ENCODE peak calls at places on chromosomes 16 and 17, in four cellular contexts. J is K562, G is GM12878, F is HepG2. A is an unnamed sample.

GRCh38 chr16:68246671-68247070 is 1.5 kb downstream of the PLA2G15 start:
- DNase-seq in J (no peak), G (no peak), F (no peak), A (no peak)

GRCh38 chr17:69857412-69857835 is 217.6 kb upstream of the KCNJ16 start:
- DNase-seq in J (peak), G (no peak), F (no peak), A (peak)

GRCh38 chr17:4172356-4172755 is 29.4 kb downstream of the CYB5D2 start:
- DNase-seq in J (no peak), G (no peak), F (no peak), A (no peak)

GRCh38 chr17:57988301-57989010 is 402 bp upstream of the VEZF1 start:
- DNase-seq in J (peak), G (no peak), F (no peak), A (peak)

GRCh38 chr16:65497571-65497970 is 375.7 kb upstream of the CDH11 start:
- DNase-seq in J (no peak), G (no peak), F (no peak), A (no peak)

GRCh38 chr17:49995055-49995738 is at the start of gene DLX3:
- DNase-seq in J (no peak), G (no peak), F (no peak), A (peak)

GRCh38 chr16:5928476-5929055 is 831.0 kb upstream of the EEF2KMT start:
- DNase-seq in J (no peak), G (no peak), F (no peak), A (no peak)

GRCh38 chr17:2904135-2904534 is 107.9 kb downstream of the RAP1GAP2 start:
- DNase-seq in J (no peak), G (no peak), F (no peak), A (no peak)

GRCh38 chr17:74892974-74893911 is at the start of gene FADS6:
- DNase-seq in J (peak), G (no peak), F (no peak), A (no peak)

GRCh38 chr17:82489117-82489516 is 30.4 kb upstream of the FOXK2 start:
- DNase-seq in J (no peak), G (no peak), F (no peak), A (no peak)

GRCh38 chr17:20284018-20284417 is 183.3 kb downstream of the LGALS9B start:
- DNase-seq in J (no peak), G (no peak), F (no peak), A (no peak)

GRCh38 chr17:45293413-45294211 is 23.2 kb downstream of the MAP3K14 start:
- DNase-seq in J (peak), G (no peak), F (peak), A (no peak)

GRCh38 chr17:6485646-6486412 is 41.6 kb downstream of the PIMREG start:
- DNase-seq in J (no peak), G (no peak), F (no peak), A (no peak)
- TF ChIP-seq TARDBP in J (no peak), G (no peak), F (no peak), A (no peak)

GRCh38 chr17:47224971-47225370 is 15.8 kb downstream of the MYL4 start:
- DNase-seq in J (no peak), G (no peak), F (no peak), A (no peak)
- TF ChIP-seq TARDBP in J (no peak), G (no peak), F (no peak), A (no peak)

DNA sequence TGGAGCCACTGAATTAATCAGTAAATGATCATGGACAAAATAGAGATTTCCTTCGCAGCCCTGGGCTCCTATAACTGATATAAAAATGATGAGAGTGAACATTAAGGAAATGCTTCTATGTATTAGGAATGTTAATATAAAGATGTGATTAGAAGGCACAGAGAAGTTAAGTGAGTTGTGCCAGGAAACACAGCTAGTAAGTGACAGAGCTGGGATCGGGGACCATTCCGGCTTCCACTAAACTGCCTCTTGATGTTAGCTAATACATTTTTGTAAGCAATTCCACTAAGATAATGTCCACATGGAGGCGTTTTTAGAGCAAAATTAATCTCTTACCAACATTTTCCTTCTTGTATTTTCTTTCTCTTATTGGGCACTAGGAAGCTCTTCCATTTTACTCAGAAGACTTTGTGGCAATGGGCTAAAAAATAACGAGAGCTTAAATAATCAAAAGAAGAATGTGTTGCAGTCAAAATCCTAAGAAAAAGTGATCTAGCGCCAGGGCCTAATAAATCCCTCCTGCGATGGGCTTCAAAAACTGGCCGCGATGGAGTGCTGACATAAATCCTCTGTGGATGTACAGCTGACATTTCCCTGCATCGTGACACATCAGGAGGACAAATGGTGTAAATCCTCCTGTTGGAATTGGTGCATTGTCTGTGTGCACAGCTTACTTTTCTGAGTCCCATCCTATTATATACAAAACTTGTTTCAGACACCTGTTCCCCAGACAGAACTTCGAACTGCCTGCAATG is 326.1 kb upstream of the MAF start:
- DNase-seq in J (no peak), G (no peak), F (no peak), A (no peak)
- TF ChIP-seq TARDBP in J (no peak), G (no peak), F (no peak), A (no peak)

GRCh38 chr17:62965649-62966425 is at the start of gene TANC2:
- DNase-seq in J (peak), G (peak), F (peak), A (peak)

GRCh38 chr17:62966426-62967110 is 533 bp downstream of the TANC2 start:
- DNase-seq in J (no peak), G (no peak), F (no peak), A (peak)

GRCh38 chr17:62970617-62971016 is 4.6 kb downstream of the TANC2 start:
- DNase-seq in J (no peak), G (no peak), F (no peak), A (no peak)

GRCh38 chr17:62967111-62967449 is 1.0 kb downstream of the TANC2 start:
- DNase-seq in J (no peak), G (no peak), F (no peak), A (no peak)

DNA sequence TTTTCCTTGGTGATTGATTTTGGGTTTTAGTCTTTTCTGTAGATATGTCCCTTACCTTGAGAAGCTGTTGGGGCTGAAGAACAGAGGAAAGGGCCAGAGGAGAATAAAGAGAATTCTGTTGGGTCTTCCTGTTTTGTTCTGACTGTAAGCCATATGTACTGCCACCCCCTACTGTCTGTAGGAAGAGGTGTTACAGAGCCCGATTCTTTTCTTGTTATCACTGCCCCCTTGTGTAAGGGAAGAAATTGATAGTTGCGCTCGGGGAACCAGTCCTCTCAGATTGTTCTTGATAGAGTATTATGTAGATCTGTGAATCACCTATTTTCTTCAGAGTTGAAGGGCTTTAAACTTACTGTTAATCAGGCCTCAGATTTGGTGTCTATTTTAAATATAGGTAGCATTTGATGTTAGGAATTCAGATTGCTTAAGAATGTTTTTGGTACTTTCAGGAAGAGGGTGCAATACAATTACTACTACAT is 2.4 kb downstream of the TANC2 start:
- DNase-seq in J (peak), G (peak), F (peak), A (peak)
- TF ChIP-seq TARDBP in J (no peak), G (no peak), F (no peak), A (no peak)

GRCh38 chr17:73291260-73291801 is 20.5 kb downstream of the CDC42EP4 start:
- DNase-seq in J (peak), G (peak), F (no peak), A (no peak)
- TF ChIP-seq TARDBP in J (no peak), G (no peak), F (no peak), A (no peak)

DNA sequence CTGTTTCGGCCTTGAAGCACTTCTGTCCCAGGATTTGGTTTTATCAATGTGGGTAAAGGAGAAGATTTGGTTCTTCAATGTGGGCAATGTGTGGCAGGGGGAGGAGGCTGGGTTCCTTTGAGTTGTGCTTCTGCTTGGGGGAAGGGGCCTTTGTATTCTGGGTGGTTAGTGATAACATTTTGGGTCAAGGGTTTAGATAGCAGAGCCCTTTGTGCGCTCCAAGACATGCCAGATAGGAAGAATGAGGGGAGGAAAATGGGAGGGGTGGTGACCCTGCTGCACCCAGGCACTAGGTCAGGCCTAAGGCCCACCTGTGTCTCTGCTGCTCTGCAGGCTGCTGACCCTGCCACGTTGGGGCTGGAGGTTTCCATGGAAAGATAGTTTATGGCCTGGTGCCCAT is 40.0 kb upstream of the CDC42EP4 start:
- DNase-seq in J (no peak), G (no peak), F (no peak), A (no peak)
- TF ChIP-seq TARDBP in J (no peak), G (no peak), F (no peak), A (no peak)

GRCh38 chr16:383326-384020 is 1.7 kb upstream of the PGAP6 start:
- DNase-seq in J (no peak), G (peak), F (no peak), A (no peak)
- TF ChIP-seq TARDBP in J (no peak), G (no peak), F (no peak), A (no peak)

GRCh38 chr17:40931311-40931710 is 6.1 kb downstream of the KRT23 start:
- DNase-seq in J (no peak), G (no peak), F (peak), A (no peak)

GRCh38 chr17:40936437-40936971 is 942 bp downstream of the KRT23 start:
- DNase-seq in J (no peak), G (no peak), F (peak), A (no peak)

GRCh38 chr17:40936976-40937375 is 470 bp downstream of the KRT23 start:
- DNase-seq in J (no peak), G (no peak), F (no peak), A (no peak)

GRCh38 chr17:40935624-40936023 is 1.8 kb downstream of the KRT23 start:
- DNase-seq in J (no peak), G (no peak), F (no peak), A (no peak)

GRCh38 chr17:40932608-40933007 is 4.8 kb downstream of the KRT23 start:
- DNase-seq in J (no peak), G (no peak), F (peak), A (no peak)
- TF ChIP-seq TARDBP in J (no peak), G (no peak), F (no peak), A (no peak)

A was measured in HEK293T.